ENCODE peak calls at places on chromosomes 1 and 21, in four cellular contexts. S is HCT116; W is stimulated activated CD4-positive, alpha-beta T cell treated with anti-CD3 and anti-CD28 coated beads, Interleukin-12 subunit alpha, Interleukin-12 subunit beta, amount 100 ng/mL, for 4 hours; I is left colon. M is an unnamed sample.

GRCh38 chr21:45853703-45854342 is 127.7 kb upstream of the COL6A1 start:
- DNase-seq in S (no peak), W (no peak), I (no peak), M (no peak)

GRCh38 chr21:42400525-42400924 is 3.2 kb upstream of the UBASH3A start:
- DNase-seq in S (no peak), W (no peak), I (no peak), M (no peak)

GRCh38 chr1:212433577-212434462 is 1.1 kb downstream of the NENF start:
- DNase-seq in S (no peak), W (no peak), I (no peak), M (no peak)

GRCh38 chr1:42146916-42147320 is 6.3 kb upstream of the GUCA2B start:
- DNase-seq in S (peak; percentile 79), W (peak; percentile 67), I (peak; percentile 84), M (peak; percentile 16)

GRCh38 chr1:57959727-57960300 is 536.0 kb upstream of the DAB1 start:
- DNase-seq in S (no peak), W (no peak), I (no peak), M (no peak)

GRCh38 chr1:200923607-200924006 is 28.9 kb downstream of the INAVA start:
- DNase-seq in S (no peak), W (no peak), I (no peak), M (no peak)

GRCh38 chr1:97567000-97567749 is 353.7 kb downstream of the DPYD start:
- DNase-seq in S (no peak), W (no peak), I (no peak), M (no peak)

GRCh38 chr21:41475714-41476405 is 32.1 kb downstream of the TMPRSS2 start:
- DNase-seq in S (no peak), W (no peak), I (no peak), M (no peak)

GRCh38 chr1:63912643-63913042 is 138.8 kb downstream of the ROR1 start:
- DNase-seq in S (no peak), W (no peak), I (no peak), M (no peak)